ENCODE peak calls at places on chromosomes 5 and 9, in five cellular contexts. G is activated CD8-positive, alpha-beta T cell treated with anti-CD3 and anti-CD28 coated beads for 36 hours; N is stimulated activated naive B cell treated with anti-CD40 and anti-IgM and Interleukin-4, amounts not matched to agents 10 μg/mL and 1 μg/mL and 100 μg/mL, for 72 hours; Y is stimulated activated naive CD8-positive, alpha-beta T cell treated with anti-CD3 and anti-CD28 coated beads, Interleukin-15, Interleukin-2, amounts not matched to agents 100 U/mL and 50 U/mL, for 24 hours; H is activated CD8-positive, alpha-beta memory T cell treated with anti-CD3 and anti-CD28 coated beads, Interleukin-2, amount 10 ng/mL, durations not matched to agents 7 days and 5 days. J is an unnamed sample.

GRCh38 chr9:16626577-16627130 is 243.8 kb downstream of the BNC2 start:
- ATAC-seq in G (no peak), N (no peak), Y (no peak), H (no peak), J (peak; percentile 20)

GRCh38 chr5:7878381-7878873 is 9.5 kb downstream of the MTRR start:
- ATAC-seq in G (peak; percentile 79), N (peak; percentile 98), Y (peak; percentile 82), H (peak; percentile 74), J (peak; percentile 89)

GRCh38 chr9:109012009-109012875 is 1.1 kb downstream of the CTNNAL1 start:
- ATAC-seq in G (peak; percentile 25), N (peak; percentile 39), Y (peak; percentile 44), H (peak; percentile 32), J (peak; percentile 22)

GRCh38 chr9:33051149-33051548 is 25.3 kb downstream of the SMU1 start:
- ATAC-seq in G (no peak), N (peak; percentile 45), Y (no peak), H (no peak), J (no peak)

GRCh38 chr5:181187500-181188213 is 17.3 kb downstream of the TRIM7 start:
- ATAC-seq in G (no peak), N (no peak), Y (peak; percentile 3), H (no peak), J (no peak)

GRCh38 chr5:44390332-44390731 is 1.1 kb upstream of the FGF10 start:
- ATAC-seq in G (no peak), N (no peak), Y (no peak), H (no peak), J (no peak)

GRCh38 chr9:123607987-123608565 is 252.1 kb downstream of the CRB2 start:
- ATAC-seq in G (no peak), N (peak; percentile 99), Y (no peak), H (no peak), J (peak; percentile 97)

GRCh38 chr5:83472508-83473343 is 1.2 kb downstream of the VCAN start:
- ATAC-seq in G (peak; percentile 56), N (peak; percentile 73), Y (peak; percentile 60), H (peak; percentile 63), J (peak; percentile 69)

GRCh38 chr5:138850854-138851253 is 24.3 kb downstream of the LRRTM2 start:
- ATAC-seq in G (no peak), N (no peak), Y (no peak), H (no peak), J (no peak)

GRCh38 chr9:122325124-122325523 is 45.7 kb upstream of the PTGS1 start:
- ATAC-seq in G (peak; percentile 69), N (no peak), Y (peak; percentile 95), H (no peak), J (no peak)

GRCh38 chr5:61200582-61201155 is 38.4 kb upstream of the SMIM15 start:
- ATAC-seq in G (no peak), N (no peak), Y (no peak), H (no peak), J (peak; percentile 20)

GRCh38 chr5:9348296-9348996 is 197.4 kb downstream of the SEMA5A start:
- ATAC-seq in G (no peak), N (no peak), Y (no peak), H (no peak), J (no peak)

GRCh38 chr5:172872997-172873491 is 39.0 kb downstream of the ERGIC1 start:
- ATAC-seq in G (no peak), N (no peak), Y (no peak), H (no peak), J (no peak)

GRCh38 chr5:137383909-137384308 is 115.2 kb downstream of the SPOCK1 start:
- ATAC-seq in G (no peak), N (no peak), Y (no peak), H (no peak), J (no peak)

GRCh38 chr5:72067682-72068470 is 39.4 kb upstream of the MAP1B start:
- ATAC-seq in G (no peak), N (no peak), Y (no peak), H (no peak), J (no peak)

GRCh38 chr5:220008-220407 is 1.9 kb downstream of the SDHA start:
- ATAC-seq in G (no peak), N (no peak), Y (no peak), H (no peak), J (no peak)

GRCh38 chr9:131892162-131892707 is 152.4 kb upstream of the RAPGEF1 start:
- ATAC-seq in G (no peak), N (no peak), Y (no peak), H (no peak), J (no peak)

GRCh38 chr5:163347671-163348070 is 89.7 kb upstream of the CCNG1 start:
- ATAC-seq in G (peak; percentile 62), N (peak; percentile 65), Y (no peak), H (peak; percentile 49), J (peak; percentile 55)

GRCh38 chr5:122163151-122164069 is 34.1 kb downstream of the ZNF474 start:
- ATAC-seq in G (no peak), N (no peak), Y (no peak), H (no peak), J (no peak)

GRCh38 chr5:160133918-160134304 is 14.7 kb upstream of the PWWP2A start:
- ATAC-seq in G (no peak), N (no peak), Y (no peak), H (no peak), J (no peak)

GRCh38 chr5:75660678-75661465 is 49.6 kb downstream of the ANKDD1B start:
- ATAC-seq in G (no peak), N (peak; percentile 33), Y (no peak), H (no peak), J (peak; percentile 70)

GRCh38 chr5:153516503-153516902 is 26.0 kb downstream of the GRIA1 start:
- ATAC-seq in G (no peak), N (no peak), Y (no peak), H (no peak), J (no peak)

J was measured in stimulated activated memory B cell treated with anti-CD40 and anti-IgM and Interleukin-4, amounts not matched to agents 10 μg/mL and 1 μg/mL and 100 μg/mL, for 72 hours.